ENCODE peak calls at places on chromosomes 6 and 20, in six cellular contexts. C is H7; P is naive thymus-derived CD8-positive, alpha-beta T cell; R is RWPE1; Q is NCI-H1092; U is upper lobe of right lung. V is an unnamed sample.

GRCh38 chr20:63703976-63704748 is 3.6 kb downstream of the ARFRP1 start:
- DNase-seq in P (no peak), C (peak), Q (no peak), U (peak), R (no peak), V (no peak)

GRCh38 chr6:170028629-170029345 is 262.1 kb downstream of the DLL1 start:
- DNase-seq in R (no peak), P (no peak), Q (no peak), C (no peak), U (peak), V (no peak)

GRCh38 chr20:62219992-62220665 is at the start of gene HRH3:
- DNase-seq in Q (no peak), P (peak), U (no peak), C (peak), R (peak), V (peak)

GRCh38 chr6:170454512-170455285 is 98.4 kb downstream of the PSMB1 start:
- DNase-seq in C (peak), R (no peak), Q (no peak), P (no peak), U (peak), V (no peak)

GRCh38 chr20:44284032-44284431 is 27.0 kb downstream of the FITM2 start:
- DNase-seq in R (no peak), Q (no peak), C (no peak), U (no peak), P (no peak), V (no peak)

GRCh38 chr6:680204-680603 is 12.7 kb downstream of the EXOC2 start:
- DNase-seq in U (no peak), P (no peak), R (no peak), Q (no peak), C (peak), V (no peak)

GRCh38 chr20:37259031-37259430 is 2.6 kb downstream of the GHRH start:
- DNase-seq in R (no peak), Q (no peak), C (no peak), U (no peak), P (no peak), V (no peak)

GRCh38 chr6:21928715-21929298 is 335.3 kb downstream of the SOX4 start:
- DNase-seq in Q (no peak), P (no peak), U (no peak), C (no peak), R (no peak), V (no peak)

GRCh38 chr6:73798592-73798991 is 102.6 kb downstream of the CD109 start:
- DNase-seq in P (no peak), C (peak), R (peak), U (no peak), Q (no peak), V (no peak)

GRCh38 chr20:62276448-62276847 is 26.3 kb upstream of the ADRM1 start:
- DNase-seq in R (no peak), U (no peak), C (no peak), Q (no peak), P (no peak), V (no peak)

GRCh38 chr6:25949695-25950094 is 12.9 kb upstream of the TRIM38 start:
- DNase-seq in C (no peak), Q (no peak), R (no peak), P (no peak), U (no peak), V (no peak)

GRCh38 chr6:22765015-22765414 is 195.6 kb downstream of the HDGFL1 start:
- DNase-seq in C (no peak), Q (no peak), R (no peak), U (no peak), P (no peak), V (no peak)

GRCh38 chr20:19710336-19710721 is 47.7 kb upstream of the RIN2 start:
- DNase-seq in C (no peak), R (no peak), U (no peak), P (no peak), Q (no peak), V (no peak)

GRCh38 chr6:132224943-132225342 is 176.3 kb downstream of the MOXD1 start:
- DNase-seq in Q (no peak), U (no peak), P (no peak), C (no peak), R (no peak), V (no peak)

GRCh38 chr20:24678351-24679106 is 209.1 kb downstream of the SYNDIG1 start:
- DNase-seq in R (no peak), C (no peak), P (no peak), U (peak), Q (no peak), V (no peak)

GRCh38 chr6:14502551-14502950 is 385.0 kb downstream of the CD83 start:
- DNase-seq in P (no peak), R (peak), C (no peak), Q (no peak), U (no peak), V (no peak)

GRCh38 chr6:137849709-137850093 is 17.4 kb upstream of the TNFAIP3 start:
- DNase-seq in Q (no peak), C (no peak), R (no peak), P (no peak), U (no peak), V (no peak)

GRCh38 chr6:3291987-3292386 is 33.2 kb downstream of the PSMG4 start:
- DNase-seq in C (no peak), R (no peak), P (no peak), U (no peak), Q (no peak), V (no peak)

GRCh38 chr6:34028691-34029360 is 117.1 kb downstream of the GRM4 start:
- DNase-seq in R (no peak), C (no peak), P (no peak), U (no peak), Q (no peak), V (no peak)

GRCh38 chr6:105136433-105137350 is 43.1 kb downstream of the POPDC3 start:
- DNase-seq in R (peak), P (peak), Q (no peak), U (peak), C (peak), V (peak)

GRCh38 chr6:132130530-132131298 is 179.5 kb upstream of the CCN2 start:
- DNase-seq in C (no peak), U (no peak), Q (no peak), R (no peak), P (no peak), V (no peak)

GRCh38 chr20:8305449-8305978 is 173.4 kb downstream of the PLCB1 start:
- DNase-seq in U (peak), Q (peak), C (peak), R (peak), P (peak), V (peak)

GRCh38 chr20:43700627-43701026 is 26.2 kb downstream of the GTSF1L start:
- DNase-seq in Q (no peak), P (no peak), C (no peak), R (no peak), U (no peak), V (no peak)

GRCh38 chr6:36597775-36598174 is 3.6 kb downstream of the SRSF3 start:
- DNase-seq in Q (no peak), P (no peak), C (no peak), U (peak), R (no peak), V (no peak)

GRCh38 chr6:85008311-85009015 is 244.1 kb upstream of the TBX18 start:
- DNase-seq in R (peak), C (no peak), Q (no peak), P (no peak), U (no peak), V (no peak)

GRCh38 chr6:26743157-26743821 is 83.7 kb upstream of the ZNF322 start:
- DNase-seq in R (peak), P (no peak), U (no peak), Q (no peak), C (peak), V (no peak)

GRCh38 chr20:9311132-9311531 is 203.3 kb upstream of the LAMP5 start:
- DNase-seq in R (no peak), P (no peak), U (no peak), C (no peak), Q (no peak), V (no peak)

GRCh38 chr20:44425923-44426322 is 49.8 kb upstream of the TTPAL start:
- DNase-seq in U (no peak), R (no peak), P (no peak), Q (no peak), C (no peak), V (no peak)

GRCh38 chr6:55449219-55449618 is 122.0 kb downstream of the GFRAL start:
- DNase-seq in U (no peak), Q (no peak), P (no peak), C (peak), R (no peak), V (no peak)

GRCh38 chr20:44586289-44586911 is 4.0 kb downstream of the PKIG start:
- DNase-seq in Q (peak), U (no peak), C (no peak), R (no peak), P (no peak), V (no peak)

GRCh38 chr20:23160536-23161243 is 74.6 kb upstream of the CD93 start:
- DNase-seq in P (no peak), Q (no peak), U (no peak), R (no peak), C (no peak), V (no peak)

GRCh38 chr6:2857580-2858337 is 16.1 kb upstream of the SERPINB1 start:
- DNase-seq in U (no peak), Q (no peak), R (no peak), C (no peak), P (peak), V (peak)

GRCh38 chr6:104814743-104815142 is 45.0 kb downstream of the HACE1 start:
- DNase-seq in U (no peak), Q (no peak), P (no peak), R (no peak), C (no peak), V (no peak)

GRCh38 chr6:89566930-89567634 is 71.5 kb downstream of the LYRM2 start:
- DNase-seq in U (no peak), R (no peak), C (no peak), Q (no peak), P (no peak), V (no peak)

GRCh38 chr6:53651764-53652401 is 13.7 kb downstream of the KLHL31 start:
- DNase-seq in Q (peak), P (peak), C (peak), U (peak), R (peak), V (peak)

GRCh38 chr6:13307508-13307995 is 20.8 kb downstream of the TBC1D7 start:
- DNase-seq in C (no peak), U (no peak), P (no peak), Q (no peak), R (peak), V (no peak)

GRCh38 chr6:152273002-152273401 is 364.2 kb downstream of the SYNE1 start:
- DNase-seq in C (no peak), Q (no peak), U (no peak), P (no peak), R (no peak), V (no peak)

GRCh38 chr6:81763051-81763450 is 10.6 kb upstream of the TENT5A start:
- DNase-seq in P (no peak), U (no peak), Q (no peak), C (no peak), R (no peak), V (no peak)